ENCODE peak calls at places on chromosomes 1 and 21, in six cellular contexts. B, C, G, U, R and S are unnamed samples.

GRCh38 chr21:17527240-17527639 is 14.4 kb downstream of the CXADR start:
- DNase-seq in B (peak; percentile 78), R (peak; percentile 46), G (no peak), C (no peak), U (no peak), S (no peak)

GRCh38 chr1:165717918-165718515 is 19.7 kb upstream of the ALDH9A1 start:
- DNase-seq in U (no peak), G (no peak), C (no peak), B (peak; percentile 82), R (peak; percentile 51), S (peak; percentile 52)

GRCh38 chr21:44779417-44780139 is 22.0 kb downstream of the UBE2G2 start:
- DNase-seq in U (no peak), C (no peak), G (no peak), R (no peak), B (no peak), S (no peak)

GRCh38 chr1:17067465-17068245 is 13.8 kb upstream of the SDHB start:
- DNase-seq in G (no peak), R (no peak), C (no peak), B (no peak), U (no peak), S (no peak)

GRCh38 chr1:100443739-100444571 is 91.6 kb downstream of the CDC14A start:
- DNase-seq in B (peak; percentile 23), U (peak; percentile 21), C (no peak), R (no peak), G (no peak), S (no peak)

GRCh38 chr1:89519779-89520358 is 4.8 kb upstream of the LRRC8B start:
- DNase-seq in C (no peak), G (no peak), U (peak; percentile 22), B (peak; percentile 66), R (peak; percentile 28), S (peak; percentile 73)

GRCh38 chr1:234559917-234560676 is 49.9 kb downstream of the IRF2BP2 start:
- DNase-seq in G (no peak), U (no peak), R (no peak), B (no peak), C (no peak), S (no peak)

GRCh38 chr1:234862944-234863515 is 253.1 kb upstream of the IRF2BP2 start:
- DNase-seq in G (no peak), R (peak; percentile 57), C (no peak), U (no peak), B (no peak), S (no peak)

GRCh38 chr1:3060601-3061551 is 8.1 kb upstream of the PRDM16 start:
- DNase-seq in B (peak; percentile 52), C (no peak), G (no peak), U (no peak), R (peak; percentile 23), S (no peak)